ENCODE peak calls at places on chromosomes 11 and 22, in seven cellular contexts. H is mesendoderm, U is IMR-90, Z is mesenchymal stem cell, G is H9, B is neuronal stem cell, X is H1. Y is an unnamed sample.

GRCh38 chr11:63974259-63975143 is at the start of gene COX8A:
- DNase-seq in U (peak), Z (peak), X (peak), G (peak), B (peak), H (peak), Y (peak)

GRCh38 chr22:24005201-24005600 is at the start of gene GSTT4:
- DNase-seq in H (no peak), U (no peak), G (no peak), B (no peak), X (no peak), Z (no peak), Y (no peak)

GRCh38 chr11:122155765-122156527 is 39.9 kb upstream of the BLID start:
- DNase-seq in U (no peak), B (no peak), G (no peak), X (no peak), Z (no peak), H (no peak), Y (no peak)

GRCh38 chr22:34111210-34111824 is 191.0 kb upstream of the LARGE1 start:
- DNase-seq in Z (peak), X (peak), U (no peak), B (peak), G (peak), H (peak), Y (peak)

GRCh38 chr22:32200752-32201151 is 4.1 kb downstream of the RFPL2 start:
- DNase-seq in H (peak), U (no peak), X (no peak), Z (no peak), B (no peak), G (no peak), Y (no peak)

GRCh38 chr11:123300874-123301695 is 106.0 kb upstream of the CLMP start:
- DNase-seq in X (no peak), U (peak), Z (peak), H (peak), B (no peak), G (no peak), Y (no peak)

GRCh38 chr11:133302056-133302455 is 230.2 kb downstream of the OPCML start:
- DNase-seq in B (no peak), H (peak), G (no peak), X (no peak), Z (no peak), U (no peak), Y (no peak)

GRCh38 chr11:49424136-49424535 is 215.7 kb upstream of the FOLH1 start:
- DNase-seq in U (no peak), G (no peak), H (no peak), B (no peak), Z (no peak), X (no peak), Y (no peak)

GRCh38 chr11:117437041-117437790 is 109.6 kb downstream of the CEP164 start:
- DNase-seq in U (no peak), B (no peak), G (no peak), Z (no peak), X (no peak), H (no peak), Y (no peak)

GRCh38 chr11:19698493-19699292 is 13.9 kb upstream of the NAV2 start:
- DNase-seq in B (no peak), Z (no peak), U (peak), H (no peak), G (no peak), X (no peak), Y (no peak)

GRCh38 chr22:43587574-43587973 is 175.8 kb downstream of the MPPED1 start:
- DNase-seq in B (no peak), X (no peak), Z (no peak), U (peak), H (no peak), G (no peak), Y (no peak)

GRCh38 chr11:2377511-2378443 is 667 bp downstream of the CD81 start:
- DNase-seq in G (peak), B (peak), H (peak), Z (peak), X (peak), U (peak), Y (no peak)

GRCh38 chr11:72735495-72736027 is 16.6 kb downstream of the ARAP1 start:
- DNase-seq in Z (peak), G (peak), B (no peak), X (no peak), U (peak), H (peak), Y (peak)

GRCh38 chr22:20774882-20775281 is 969 bp downstream of the SERPIND1 start:
- DNase-seq in B (no peak), G (no peak), H (no peak), X (no peak), Z (no peak), U (no peak), Y (no peak)

GRCh38 chr22:22879675-22880029 is 8.0 kb upstream of the IGLL5 start:
- DNase-seq in Z (no peak), U (no peak), B (no peak), H (no peak), X (no peak), G (no peak), Y (no peak)

GRCh38 chr22:38353142-38353629 is 36.0 kb upstream of the CSNK1E start:
- DNase-seq in Z (peak), G (peak), H (peak), U (peak), X (peak), B (peak), Y (peak)

GRCh38 chr22:30885001-30885366 is 83.6 kb downstream of the MORC2 start:
- DNase-seq in G (no peak), Z (no peak), B (no peak), H (no peak), U (no peak), X (no peak), Y (no peak)

GRCh38 chr11:102226702-102227101 is 90.6 kb upstream of the BIRC3 start:
- DNase-seq in Z (peak), G (no peak), X (no peak), H (peak), U (peak), B (no peak), Y (peak)

GRCh38 chr22:44422742-44423370 is 75.2 kb downstream of the RTL6 start:
- DNase-seq in U (no peak), Z (peak), H (peak), B (no peak), G (no peak), X (no peak), Y (no peak)

GRCh38 chr11:117941163-117941707 is 12.0 kb upstream of the TMPRSS13 start:
- DNase-seq in X (no peak), B (no peak), G (no peak), H (no peak), Z (no peak), U (no peak), Y (peak)

GRCh38 chr22:29306175-29306829 is at the start of gene GAS2L1:
- DNase-seq in U (peak), B (peak), Z (peak), X (peak), G (peak), H (peak), Y (peak)

GRCh38 chr11:70090989-70091388 is 12.9 kb downstream of the ANO1 start:
- DNase-seq in H (no peak), B (no peak), X (no peak), G (no peak), U (peak), Z (no peak), Y (no peak)

GRCh38 chr11:8259316-8259995 is 4.2 kb downstream of the LMO1 start:
- DNase-seq in U (no peak), B (no peak), X (no peak), H (no peak), Z (no peak), G (peak), Y (no peak)

GRCh38 chr11:58576792-58577440 is 1.3 kb upstream of the LPXN start:
- DNase-seq in G (no peak), H (peak), Z (peak), B (no peak), U (peak), X (no peak), Y (peak)

GRCh38 chr11:122673706-122674105 is 18.2 kb downstream of the UBASH3B start:
- DNase-seq in U (peak), H (no peak), Z (peak), X (no peak), B (no peak), G (no peak), Y (no peak)

GRCh38 chr22:32855023-32855756 is 53.7 kb downstream of the TIMP3 start:
- DNase-seq in U (no peak), H (no peak), B (no peak), G (no peak), Z (peak), X (no peak), Y (peak)

GRCh38 chr11:26344647-26345046 is 12.7 kb downstream of the ANO3 start:
- DNase-seq in U (no peak), G (no peak), X (no peak), B (no peak), H (no peak), Z (peak), Y (no peak)

GRCh38 chr11:10858505-10859360 is 880 bp upstream of the ZBED5 start:
- DNase-seq in H (peak), X (peak), Z (no peak), U (peak), B (no peak), G (peak), Y (peak)

GRCh38 chr22:23790819-23791736 is 4.3 kb downstream of the SMARCB1 start:
- DNase-seq in X (no peak), U (peak), B (no peak), Z (no peak), G (no peak), H (no peak), Y (no peak)

GRCh38 chr11:69138265-69138664 is 17.5 kb upstream of the SMIM38 start:
- DNase-seq in X (peak), H (peak), B (no peak), U (peak), Z (peak), G (no peak), Y (no peak)

GRCh38 chr11:72821221-72821919 is 7.2 kb downstream of the ATG16L2 start:
- DNase-seq in U (no peak), X (peak), B (no peak), Z (no peak), H (no peak), G (peak), Y (no peak)

GRCh38 chr11:100923555-100923954 is 206.1 kb downstream of the PGR start:
- DNase-seq in G (no peak), X (no peak), Z (no peak), B (no peak), H (no peak), U (peak), Y (no peak)

GRCh38 chr11:110428956-110429613 is 663 bp upstream of the FDX1 start:
- DNase-seq in G (no peak), Z (peak), B (no peak), U (no peak), H (no peak), X (no peak), Y (peak)

GRCh38 chr22:49491221-49491635 is 336.4 kb downstream of the BRD1 start:
- DNase-seq in H (no peak), Z (no peak), B (no peak), G (no peak), U (no peak), X (no peak), Y (no peak)

GRCh38 chr11:11349870-11350325 is 3.2 kb downstream of the CSNK2A3 start:
- DNase-seq in Z (peak), G (no peak), U (peak), X (no peak), H (no peak), B (no peak), Y (peak)

GRCh38 chr11:30481816-30482215 is 104.3 kb downstream of the MPPED2 start:
- DNase-seq in G (no peak), Z (no peak), B (no peak), H (no peak), X (no peak), U (no peak), Y (no peak)

GRCh38 chr11:124886978-124887666 is 10.5 kb downstream of the ROBO4 start:
- DNase-seq in B (no peak), U (no peak), G (no peak), H (no peak), Z (no peak), X (peak), Y (no peak)

GRCh38 chr22:35661377-35661937 is 13.2 kb downstream of the APOL6 start:
- DNase-seq in Z (peak), X (no peak), G (no peak), H (no peak), B (no peak), U (peak), Y (peak)

GRCh38 chr11:95520765-95521542 is 268.6 kb downstream of the FAM76B start:
- DNase-seq in G (no peak), H (no peak), B (no peak), U (no peak), X (no peak), Z (no peak), Y (no peak)

GRCh38 chr22:27982630-27983180 is 63.6 kb upstream of the PITPNB start:
- DNase-seq in U (no peak), H (no peak), B (no peak), Z (no peak), G (peak), X (peak), Y (no peak)
- H2BK5ac ChIP-seq in U (no peak), H (no peak), B (peak), Z (no peak), G (no peak), X (no peak), Y (no peak)

DNA sequence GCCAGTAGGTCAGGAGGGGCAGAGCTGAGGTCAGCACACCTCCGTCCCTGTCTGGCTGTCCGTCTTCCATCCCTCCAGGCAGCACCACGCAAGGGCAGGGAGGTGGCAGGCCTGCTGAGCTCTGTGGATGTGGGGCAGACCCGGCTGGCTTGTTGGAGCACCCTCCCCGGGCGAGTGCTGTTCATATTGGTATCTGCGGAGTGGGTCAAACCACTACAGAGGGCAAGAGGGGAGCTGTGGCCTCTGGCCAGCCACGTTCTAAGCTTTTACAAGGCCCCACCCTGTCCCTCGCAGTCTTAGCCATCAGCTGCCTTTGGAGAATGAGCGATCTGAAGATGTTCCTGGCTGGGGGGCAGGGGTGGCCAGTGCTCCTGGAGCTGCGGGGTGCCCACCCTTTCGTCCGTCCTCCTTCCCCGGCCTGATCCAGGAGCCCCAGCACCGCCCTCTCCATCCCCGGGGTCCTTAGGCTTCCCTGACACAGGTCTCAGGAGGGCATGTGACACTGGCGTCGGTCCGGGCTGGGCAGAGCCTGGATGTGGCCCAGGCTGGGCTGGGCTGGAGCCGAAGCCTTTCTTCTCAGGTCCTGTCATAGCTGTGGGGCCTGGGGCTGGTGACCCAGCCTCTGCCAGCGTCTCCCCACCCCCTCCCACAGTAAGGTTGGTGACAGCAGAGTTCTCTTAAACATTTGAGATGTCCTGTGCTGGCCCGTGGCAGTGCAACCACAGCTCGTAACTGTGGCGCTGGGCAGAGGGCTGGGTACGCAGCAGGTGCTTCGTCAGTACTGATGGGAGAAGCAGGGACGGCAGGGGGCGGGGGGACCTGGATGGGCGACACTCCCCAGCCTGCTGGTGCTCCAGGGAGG is 31.7 kb upstream of the GRAMD4 start:
- DNase-seq in Z (no peak), H (no peak), U (no peak), X (no peak), B (no peak), G (peak), Y (no peak)
- H2BK5ac ChIP-seq in Z (no peak), H (no peak), U (no peak), X (no peak), B (peak), G (no peak), Y (no peak)

DNA sequence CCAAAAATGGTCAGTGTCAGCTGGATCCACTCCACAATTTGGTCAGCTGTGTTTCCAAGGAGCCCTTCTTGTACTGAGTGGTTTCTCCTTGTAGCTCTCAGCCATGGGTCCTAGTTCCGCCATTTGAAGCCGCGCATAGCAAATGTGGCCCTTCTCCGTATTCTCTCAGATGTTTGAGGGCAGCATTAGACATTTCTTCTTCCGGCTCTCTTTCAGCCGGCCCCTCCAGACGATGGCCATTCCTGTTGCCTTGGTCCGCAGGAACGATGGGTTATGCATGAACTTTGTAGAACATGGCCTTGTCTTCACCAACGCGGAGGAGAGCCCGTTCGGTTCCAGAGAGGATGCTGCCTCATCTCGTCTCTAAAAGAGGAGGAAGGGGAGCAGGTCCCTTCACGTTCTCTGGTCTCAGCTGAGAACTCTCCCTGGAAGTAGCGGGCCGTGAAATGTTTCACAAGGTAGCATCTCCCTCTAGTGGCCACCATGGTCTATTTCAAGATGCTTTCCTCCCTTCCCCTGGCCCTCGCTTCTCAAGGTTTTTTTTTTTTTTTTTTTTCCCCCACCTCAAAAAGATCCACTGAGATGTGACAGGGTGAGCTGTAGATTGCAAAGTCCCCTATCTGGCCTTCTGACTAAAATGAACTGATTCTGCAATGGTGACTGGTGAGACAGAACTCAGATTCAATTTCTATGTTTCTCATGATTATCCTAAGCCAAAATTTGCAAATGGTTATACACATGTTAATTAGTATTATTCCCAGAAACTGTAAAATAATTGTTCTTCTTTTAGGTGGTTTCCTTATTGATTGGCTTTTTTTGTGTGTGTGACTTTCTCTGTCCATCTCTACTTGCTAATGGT is 19.8 kb upstream of the PLET1 start:
- DNase-seq in B (peak), U (peak), G (peak), X (peak), Z (peak), H (peak), Y (peak)
- H2BK5ac ChIP-seq in B (no peak), U (no peak), G (no peak), X (no peak), Z (no peak), H (no peak), Y (peak)

DNA sequence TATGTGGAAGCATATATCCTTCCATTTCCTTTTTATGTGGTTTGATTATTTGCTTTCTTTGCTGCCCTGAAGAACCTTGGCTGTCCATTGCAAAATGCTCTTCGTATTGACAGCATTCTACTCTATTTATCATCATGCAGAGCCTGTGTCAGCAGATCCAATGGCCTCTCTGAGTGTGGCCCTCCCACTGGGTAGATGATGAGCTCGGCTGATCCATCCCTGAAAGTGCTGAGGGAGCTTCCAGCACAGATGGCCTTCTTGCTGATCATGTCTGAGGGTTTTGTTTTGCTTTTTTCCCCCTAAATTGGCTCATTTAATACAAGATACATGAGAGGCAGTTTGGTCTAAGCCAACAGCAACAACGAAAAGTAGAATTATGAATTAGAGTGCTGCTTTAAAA is 181.0 kb downstream of the GRIA4 start:
- DNase-seq in Z (no peak), H (no peak), B (no peak), G (no peak), U (no peak), X (no peak), Y (no peak)
- H2BK5ac ChIP-seq in Z (no peak), H (no peak), B (no peak), G (no peak), U (no peak), X (no peak), Y (no peak)

GRCh38 chr11:128507936-128508335 is 79.4 kb downstream of the ETS1 start:
- DNase-seq in U (no peak), H (no peak), B (no peak), G (no peak), Z (no peak), X (no peak), Y (no peak)
- H2BK5ac ChIP-seq in U (peak), H (no peak), B (no peak), G (no peak), Z (no peak), X (no peak), Y (no peak)

GRCh38 chr11:15938362-15938725 is 418.0 kb downstream of the SOX6 start:
- DNase-seq in X (peak), B (no peak), Z (no peak), H (no peak), U (no peak), G (no peak), Y (no peak)
- H2BK5ac ChIP-seq in X (no peak), B (peak), Z (no peak), H (no peak), U (peak), G (no peak), Y (no peak)

GRCh38 chr22:46460835-46461234 is 76.6 kb downstream of the CELSR1 start:
- DNase-seq in Z (no peak), H (no peak), B (no peak), G (no peak), X (no peak), U (no peak), Y (no peak)

GRCh38 chr22:46463435-46464227 is 73.8 kb downstream of the CELSR1 start:
- DNase-seq in H (no peak), X (no peak), B (no peak), Z (no peak), U (no peak), G (no peak), Y (no peak)

GRCh38 chr22:46459347-46460065 is 77.9 kb downstream of the CELSR1 start:
- DNase-seq in U (no peak), X (no peak), B (no peak), G (no peak), Z (no peak), H (no peak), Y (no peak)

GRCh38 chr22:46462726-46463371 is 74.6 kb downstream of the CELSR1 start:
- DNase-seq in B (no peak), H (no peak), X (no peak), U (peak), G (no peak), Z (peak), Y (peak)

DNA sequence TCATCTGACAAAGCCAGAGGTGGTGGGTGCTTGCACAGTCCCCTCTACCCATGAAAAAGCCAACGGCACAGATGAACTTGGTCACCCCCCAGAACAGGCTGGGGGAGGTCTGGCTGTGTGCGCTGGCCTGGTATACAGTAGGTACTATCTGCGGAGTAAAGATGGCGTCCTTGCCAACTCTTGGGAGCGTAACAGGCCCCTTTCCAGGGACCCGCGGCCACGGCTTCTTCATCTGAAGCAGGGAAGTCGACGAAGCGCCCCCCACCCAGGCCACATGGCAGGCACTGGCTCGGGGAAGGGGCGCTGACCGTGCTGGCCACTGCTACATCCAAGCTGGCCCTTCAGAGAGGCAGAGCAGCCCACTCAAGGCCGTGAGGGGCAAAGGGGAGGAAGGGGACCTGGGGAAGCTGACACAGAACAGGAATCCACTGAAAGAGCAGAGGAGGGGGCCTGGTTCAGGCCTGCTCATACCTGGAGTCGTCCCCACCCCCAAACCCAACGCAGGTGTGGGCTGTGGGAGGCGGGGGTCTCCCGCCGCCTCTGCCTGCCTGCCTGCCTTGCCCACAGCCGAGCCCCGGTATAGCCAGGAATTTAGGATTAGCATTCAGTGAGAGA is 75.7 kb downstream of the CELSR1 start:
- DNase-seq in H (no peak), Z (no peak), G (no peak), U (no peak), B (no peak), X (no peak), Y (no peak)
- H2BK5ac ChIP-seq in H (no peak), Z (no peak), G (no peak), U (no peak), B (no peak), X (no peak), Y (no peak)

Y was measured in trophoblast cell.